ENCODE peak calls at places on chromosomes 1 and 21, in four cellular contexts. E is psoas muscle, R is NCI-H82, U is mesenteric fat pad. N is an unnamed sample.

GRCh38 chr1:160342520-160342919 is 530 bp downstream of the COPA start:
- DNase-seq in E (no peak), R (peak; percentile 47), U (no peak), N (no peak)

GRCh38 chr1:156489166-156489934 is 11.2 kb downstream of the MEF2D start:
- DNase-seq in E (peak; percentile 90), R (peak; percentile 100), U (no peak), N (peak; percentile 38)

GRCh38 chr1:107135466-107135865 is 5.4 kb upstream of the NTNG1 start:
- DNase-seq in E (no peak), R (no peak), U (no peak), N (no peak)

GRCh38 chr1:148160048-148160395 is 7.9 kb upstream of the NBPF11 start:
- DNase-seq in E (peak; percentile 22), R (no peak), U (no peak), N (no peak)

GRCh38 chr1:24107462-24108225 is 4.3 kb downstream of the MYOM3 start:
- DNase-seq in E (peak; percentile 53), R (no peak), U (no peak), N (no peak)

GRCh38 chr1:30385246-30385940 is 338.0 kb downstream of the MATN1 start:
- DNase-seq in E (no peak), R (no peak), U (peak; percentile 45), N (no peak)

GRCh38 chr1:33146038-33146437 is 35.8 kb downstream of the TRIM62 start:
- DNase-seq in E (no peak), R (no peak), U (no peak), N (no peak)

GRCh38 chr1:8373547-8374270 is 55.8 kb downstream of the SLC45A1 start:
- DNase-seq in E (peak; percentile 87), R (peak; percentile 85), U (no peak), N (no peak)

GRCh38 chr21:41669533-41669830 is 97.4 kb downstream of the RIPK4 start:
- DNase-seq in E (no peak), R (no peak), U (no peak), N (no peak)